ENCODE peak calls at places on chromosomes 5 and 9, in six cellular contexts. One of them, this sample, is unnamed.

GRCh38 chr5:157597277-157597676 is 21.7 kb upstream of the ADAM19 start:
- DNase-seq in omental fat pad: no peak
- DNase-seq in stimulated activated naive CD4-positive, alpha-beta T cell: no peak
- DNase-seq in HFF-Myc: no peak
- DNase-seq in kidney: no peak
- DNase-seq in NCI-H1092: no peak
- DNase-seq in this sample: no peak

GRCh38 chr5:74500037-74500917 is 140.3 kb downstream of the ENC1 start:
- DNase-seq in omental fat pad: no peak
- DNase-seq in stimulated activated naive CD4-positive, alpha-beta T cell: no peak
- DNase-seq in HFF-Myc: no peak
- DNase-seq in kidney: no peak
- DNase-seq in NCI-H1092: no peak
- DNase-seq in this sample: no peak

GRCh38 chr5:176955895-176956294 is 50.7 kb downstream of the UIMC1 start:
- DNase-seq in omental fat pad: no peak
- DNase-seq in stimulated activated naive CD4-positive, alpha-beta T cell: no peak
- DNase-seq in HFF-Myc: no peak
- DNase-seq in kidney: no peak
- DNase-seq in NCI-H1092: no peak
- DNase-seq in this sample: no peak

GRCh38 chr9:130977811-130978221 is 31.2 kb upstream of the LAMC3 start:
- DNase-seq in omental fat pad: no peak
- DNase-seq in stimulated activated naive CD4-positive, alpha-beta T cell: no peak
- DNase-seq in HFF-Myc: no peak
- DNase-seq in kidney: no peak
- DNase-seq in NCI-H1092: no peak
- DNase-seq in this sample: no peak

GRCh38 chr9:76576344-76576743 is 117.4 kb downstream of the GCNT1 start:
- DNase-seq in omental fat pad: no peak
- DNase-seq in stimulated activated naive CD4-positive, alpha-beta T cell: no peak
- DNase-seq in HFF-Myc: peak; percentile 44
- DNase-seq in kidney: no peak
- DNase-seq in NCI-H1092: no peak
- DNase-seq in this sample: no peak

GRCh38 chr9:37046683-37047082 is 12.6 kb upstream of the PAX5 start:
- DNase-seq in omental fat pad: no peak
- DNase-seq in stimulated activated naive CD4-positive, alpha-beta T cell: no peak
- DNase-seq in HFF-Myc: no peak
- DNase-seq in kidney: no peak
- DNase-seq in NCI-H1092: no peak
- DNase-seq in this sample: no peak

GRCh38 chr5:6568909-6569308 is 63.9 kb downstream of the NSUN2 start:
- DNase-seq in omental fat pad: no peak
- DNase-seq in stimulated activated naive CD4-positive, alpha-beta T cell: no peak
- DNase-seq in HFF-Myc: no peak
- DNase-seq in kidney: no peak
- DNase-seq in NCI-H1092: no peak
- DNase-seq in this sample: no peak

GRCh38 chr9:20593551-20593950 is 28.7 kb downstream of the MLLT3 start:
- DNase-seq in omental fat pad: no peak
- DNase-seq in stimulated activated naive CD4-positive, alpha-beta T cell: no peak
- DNase-seq in HFF-Myc: peak; percentile 22
- DNase-seq in kidney: no peak
- DNase-seq in NCI-H1092: no peak
- DNase-seq in this sample: no peak

GRCh38 chr9:93108301-93109041 is 12.5 kb downstream of the CARD19 start:
- DNase-seq in omental fat pad: peak; percentile 18
- DNase-seq in stimulated activated naive CD4-positive, alpha-beta T cell: no peak
- DNase-seq in HFF-Myc: no peak
- DNase-seq in kidney: peak; percentile 71
- DNase-seq in NCI-H1092: no peak
- DNase-seq in this sample: no peak

GRCh38 chr5:141855265-141856029 is 22.8 kb downstream of the PCDH1 start:
- DNase-seq in omental fat pad: no peak
- DNase-seq in stimulated activated naive CD4-positive, alpha-beta T cell: no peak
- DNase-seq in HFF-Myc: no peak
- DNase-seq in kidney: peak; percentile 89
- DNase-seq in NCI-H1092: peak; percentile 32
- DNase-seq in this sample: no peak

GRCh38 chr9:35711501-35712428 is 20.2 kb downstream of the TLN1 start:
- DNase-seq in omental fat pad: no peak
- DNase-seq in stimulated activated naive CD4-positive, alpha-beta T cell: no peak
- DNase-seq in HFF-Myc: no peak
- DNase-seq in kidney: peak; percentile 72
- DNase-seq in NCI-H1092: no peak
- DNase-seq in this sample: no peak

GRCh38 chr5:161751265-161751664 is 65.7 kb downstream of the GABRA6 start:
- DNase-seq in omental fat pad: no peak
- DNase-seq in stimulated activated naive CD4-positive, alpha-beta T cell: no peak
- DNase-seq in HFF-Myc: no peak
- DNase-seq in kidney: no peak
- DNase-seq in NCI-H1092: no peak
- DNase-seq in this sample: no peak

GRCh38 chr5:8012131-8012977 is 143.4 kb downstream of the MTRR start:
- DNase-seq in omental fat pad: no peak
- DNase-seq in stimulated activated naive CD4-positive, alpha-beta T cell: no peak
- DNase-seq in HFF-Myc: no peak
- DNase-seq in kidney: no peak
- DNase-seq in NCI-H1092: no peak
- DNase-seq in this sample: no peak

GRCh38 chr5:67416133-67416937 is 219.7 kb upstream of the CD180 start:
- DNase-seq in omental fat pad: no peak
- DNase-seq in stimulated activated naive CD4-positive, alpha-beta T cell: no peak
- DNase-seq in HFF-Myc: no peak
- DNase-seq in kidney: no peak
- DNase-seq in NCI-H1092: no peak
- DNase-seq in this sample: no peak

GRCh38 chr5:135560858-135561257 is 17.9 kb downstream of the CXCL14 start:
- DNase-seq in omental fat pad: peak; percentile 63
- DNase-seq in stimulated activated naive CD4-positive, alpha-beta T cell: peak; percentile 28
- DNase-seq in HFF-Myc: peak; percentile 58
- DNase-seq in kidney: peak; percentile 82
- DNase-seq in NCI-H1092: peak; percentile 37
- DNase-seq in this sample: no peak

GRCh38 chr9:134182554-134183219 is 18.3 kb upstream of the RNU6ATAC start:
- DNase-seq in omental fat pad: no peak
- DNase-seq in stimulated activated naive CD4-positive, alpha-beta T cell: no peak
- DNase-seq in HFF-Myc: no peak
- DNase-seq in kidney: peak; percentile 26
- DNase-seq in NCI-H1092: no peak
- DNase-seq in this sample: peak; percentile 8

GRCh38 chr5:16995372-16995771 is 59.3 kb upstream of the MYO10 start:
- DNase-seq in omental fat pad: no peak
- DNase-seq in stimulated activated naive CD4-positive, alpha-beta T cell: no peak
- DNase-seq in HFF-Myc: no peak
- DNase-seq in kidney: no peak
- DNase-seq in NCI-H1092: no peak
- DNase-seq in this sample: no peak

GRCh38 chr9:70533492-70533891 is 119.0 kb upstream of the KLF9 start:
- DNase-seq in omental fat pad: no peak
- DNase-seq in stimulated activated naive CD4-positive, alpha-beta T cell: no peak
- DNase-seq in HFF-Myc: no peak
- DNase-seq in kidney: no peak
- DNase-seq in NCI-H1092: no peak
- DNase-seq in this sample: no peak

GRCh38 chr9:97518909-97519307 is 17.4 kb downstream of the TMOD1 start:
- DNase-seq in omental fat pad: no peak
- DNase-seq in stimulated activated naive CD4-positive, alpha-beta T cell: no peak
- DNase-seq in HFF-Myc: peak; percentile 63
- DNase-seq in kidney: peak; percentile 79
- DNase-seq in NCI-H1092: no peak
- DNase-seq in this sample: peak; percentile 67

GRCh38 chr9:68980341-68980914 is 33.5 kb downstream of the PRKACG start:
- DNase-seq in omental fat pad: no peak
- DNase-seq in stimulated activated naive CD4-positive, alpha-beta T cell: no peak
- DNase-seq in HFF-Myc: no peak
- DNase-seq in kidney: no peak
- DNase-seq in NCI-H1092: no peak
- DNase-seq in this sample: no peak

This sample was measured in epithelial cell of prostate.